ENCODE peak calls at places on chromosome 12, in eight cellular contexts. D is uterus, T is PC-9, X is mammary epithelial cell, Q is GM06990, W is cardiac muscle cell, O is IMR-90, M is heart right ventricle. C is an unnamed sample. For H3K36me3, the result is how much of the 10 kb centered on the place peaks cover.

GRCh38 chr12:25990495-25990894 is 32.0 kb downstream of the RASSF8 start:
- DNase-seq in W (no peak), T (no peak), M (no peak), X (no peak), Q (no peak), D (no peak), O (no peak), C (no peak)

GRCh38 chr12:40232602-40233001 is 7.8 kb downstream of the LRRK2 start:
- DNase-seq in X (no peak), Q (no peak), W (no peak), M (no peak), O (no peak), D (no peak), T (no peak), C (no peak)

GRCh38 chr12:25648460-25648859 is 95.4 kb upstream of the LMNTD1 start:
- DNase-seq in Q (no peak), M (peak), X (peak), T (peak), D (no peak), W (peak), O (peak), C (peak)

GRCh38 chr12:1047898-1048660 is 57.1 kb downstream of the ERC1 start:
- DNase-seq in D (no peak), M (peak), T (no peak), O (no peak), Q (no peak), W (no peak), X (peak), C (no peak)

GRCh38 chr12:87136330-87136976 is 880.3 kb upstream of the MGAT4C start:
- DNase-seq in O (peak), X (peak), T (no peak), M (no peak), Q (no peak), W (no peak), D (no peak), C (no peak)

GRCh38 chr12:31874961-31875608 is 84.1 kb upstream of the RESF1 start:
- DNase-seq in Q (peak), O (peak), M (peak), X (peak), D (peak), T (peak), W (no peak), C (no peak)

GRCh38 chr12:132776816-132777568 is 15.4 kb upstream of the ANKLE2 start:
- DNase-seq in T (no peak), M (peak), Q (no peak), W (no peak), X (no peak), D (peak), O (peak), C (no peak)

GRCh38 chr12:76820888-76821482 is 57.1 kb downstream of the ZDHHC17 start:
- DNase-seq in X (peak), W (peak), D (peak), T (peak), Q (no peak), O (peak), M (peak), C (peak)

GRCh38 chr12:80837342-80837978 is 100.3 kb downstream of the LIN7A start:
- DNase-seq in Q (no peak), W (peak), D (peak), T (peak), M (peak), X (peak), O (peak), C (peak)

GRCh38 chr12:47817272-47818006 is 2.3 kb downstream of the HDAC7 start:
- DNase-seq in X (no peak), M (no peak), T (no peak), O (no peak), W (no peak), Q (no peak), D (no peak), C (no peak)

GRCh38 chr12:6434205-6435180 is 10.3 kb upstream of the CD27 start:
- DNase-seq in T (no peak), M (no peak), O (no peak), Q (no peak), X (no peak), D (peak), W (no peak), C (no peak)

GRCh38 chr12:1592444-1593231 is 1.7 kb downstream of the FBXL14 start:
- DNase-seq in T (peak), W (peak), X (peak), Q (peak), M (peak), D (no peak), O (peak), C (no peak)

GRCh38 chr12:1279050-1279449 is 288.0 kb downstream of the ERC1 start:
- DNase-seq in W (peak), X (no peak), M (no peak), Q (no peak), O (no peak), D (no peak), T (no peak), C (no peak)

GRCh38 chr12:62873116-62873825 is 61.7 kb downstream of the PPM1H start:
- DNase-seq in W (no peak), O (no peak), T (no peak), Q (no peak), D (no peak), M (no peak), X (no peak), C (no peak)

GRCh38 chr12:61536525-61536924 is 723.7 kb upstream of the USP15 start:
- DNase-seq in W (no peak), X (no peak), T (no peak), M (no peak), D (no peak), O (no peak), Q (no peak), C (no peak)

GRCh38 chr12:116878567-116879508 is 2.4 kb downstream of the HRK start:
- DNase-seq in W (peak), T (peak), Q (no peak), O (no peak), X (peak), D (no peak), M (no peak), C (no peak)

GRCh38 chr12:95412826-95413311 is 61.1 kb upstream of the METAP2 start:
- DNase-seq in W (no peak), D (peak), X (peak), O (peak), M (no peak), Q (no peak), T (no peak), C (no peak)

GRCh38 chr12:188910-189621 is 24.9 kb downstream of the SLC6A12 start:
- DNase-seq in D (no peak), Q (peak), X (no peak), M (peak), T (peak), O (peak), W (peak), C (no peak)

GRCh38 chr12:106954462-106955376 is 988 bp upstream of the TMEM263 start:
- DNase-seq in O (peak), T (no peak), W (no peak), Q (peak), M (peak), D (peak), X (peak), C (no peak)

GRCh38 chr12:120540445-120540844 is 6.3 kb downstream of the RNF10 start:
- DNase-seq in O (peak), Q (no peak), D (no peak), X (peak), M (no peak), T (no peak), W (no peak), C (no peak)

GRCh38 chr12:46487567-46488131 is 115.1 kb upstream of the SLC38A2 start:
- DNase-seq in Q (no peak), W (no peak), D (no peak), O (no peak), M (no peak), X (no peak), T (no peak), C (no peak)

GRCh38 chr12:75437564-75437963 is 43.0 kb upstream of the GLIPR1 start:
- DNase-seq in O (peak), Q (no peak), T (no peak), M (no peak), X (peak), D (no peak), W (no peak), C (no peak)

GRCh38 chr12:50803230-50803629 is 39.3 kb downstream of the ATF1 start:
- DNase-seq in Q (no peak), T (no peak), O (no peak), W (no peak), M (no peak), X (no peak), D (no peak), C (no peak)

GRCh38 chr12:116922194-116922897 is 11.6 kb downstream of the FBXW8 start:
- DNase-seq in X (no peak), D (no peak), W (no peak), T (no peak), Q (peak), O (peak), M (no peak), C (no peak)

GRCh38 chr12:106647793-106648514 is 65.2 kb downstream of the RFX4 start:
- DNase-seq in W (no peak), O (no peak), X (no peak), Q (no peak), D (no peak), M (no peak), T (no peak), C (no peak)

GRCh38 chr12:87509233-87509820 is 519.9 kb downstream of the C12orf50 start:
- DNase-seq in T (no peak), M (no peak), X (peak), D (no peak), O (peak), W (no peak), Q (no peak), C (no peak)

GRCh38 chr12:24770851-24771250 is 178.1 kb downstream of the BCAT1 start:
- DNase-seq in T (no peak), M (no peak), D (no peak), X (no peak), W (no peak), O (peak), Q (no peak), C (no peak)

GRCh38 chr12:120012067-120012621 is 23.1 kb downstream of the BICDL1 start:
- DNase-seq in M (no peak), W (no peak), T (no peak), X (peak), O (peak), D (no peak), Q (peak), C (no peak)

GRCh38 chr12:25155031-25155576 is 39.9 kb downstream of the DNAI7 start:
- DNase-seq in D (no peak), T (no peak), O (peak), Q (peak), X (no peak), M (no peak), W (peak), C (no peak)

GRCh38 chr12:11731455-11731854 is 82.0 kb downstream of the ETV6 start:
- DNase-seq in M (no peak), O (peak), T (no peak), X (peak), D (no peak), W (no peak), Q (no peak), C (no peak)

GRCh38 chr12:78018939-78019338 is 188.2 kb downstream of the NAV3 start:
- DNase-seq in T (no peak), Q (no peak), M (no peak), W (no peak), D (no peak), X (no peak), O (peak), C (no peak)

GRCh38 chr12:75259170-75259569 is 49.5 kb upstream of the KCNC2 start:
- DNase-seq in D (no peak), T (no peak), M (no peak), W (no peak), O (no peak), Q (no peak), X (no peak), C (no peak)

GRCh38 chr12:82874935-82875334 is 188.2 kb downstream of the TMTC2 start:
- DNase-seq in M (no peak), W (no peak), D (no peak), Q (no peak), X (peak), O (peak), T (no peak), C (no peak)

GRCh38 chr12:113466770-113467153 is 4.9 kb downstream of the LHX5 start:
- DNase-seq in T (no peak), Q (no peak), X (no peak), D (no peak), W (no peak), O (no peak), M (no peak), C (no peak)

GRCh38 chr12:14367097-14367661 is 1.7 kb downstream of the ATF7IP start:
- DNase-seq in D (no peak), W (peak), X (peak), Q (peak), T (no peak), M (no peak), O (peak), C (no peak)

GRCh38 chr12:132161046-132161781 is 17.0 kb downstream of the NOC4L start:
- DNase-seq in T (no peak), D (no peak), X (no peak), Q (peak), O (peak), M (no peak), W (no peak), C (no peak)

GRCh38 chr12:124715121-124715990 is 147.9 kb upstream of the NCOR2 start:
- DNase-seq in M (no peak), Q (no peak), D (no peak), T (peak), X (no peak), W (no peak), O (peak), C (no peak)
- H3K36me3 ChIP-seq in M (under half), Q (under half), D (under half), T (under half), X (under half), W (under half), O (under half), C (under half)

GRCh38 chr12:53539526-53539925 is 32.2 kb upstream of the NPFF start:
- DNase-seq in W (no peak), O (no peak), T (no peak), Q (no peak), M (no peak), X (no peak), D (no peak), C (no peak)
- H3K36me3 ChIP-seq in W (under half), O (under half), T (under half), Q (under half), M (under half), X (under half), D (under half), C (under half)

DNA sequence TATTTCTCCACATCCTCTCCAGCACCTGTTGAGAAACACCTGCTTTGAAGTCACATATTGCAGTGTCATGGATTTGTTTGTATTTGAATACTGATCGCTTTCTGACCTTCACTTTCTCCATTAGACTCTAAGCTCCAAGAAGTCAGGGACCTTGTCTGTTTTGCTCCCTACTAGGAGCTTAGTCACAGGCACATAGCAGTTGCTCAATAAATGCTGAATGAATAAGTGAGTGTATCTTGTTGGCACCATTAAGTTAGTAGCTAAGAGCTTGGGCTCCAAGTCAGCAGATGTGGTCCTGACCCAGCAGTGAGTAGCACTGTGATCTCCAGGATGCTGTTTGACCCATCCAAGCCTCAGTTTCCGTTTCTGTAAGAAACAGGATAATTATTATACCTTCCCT is 10.1 kb downstream of the MVK start:
- DNase-seq in W (no peak), X (no peak), M (no peak), D (no peak), Q (no peak), T (no peak), O (peak), C (no peak)
- H3K36me3 ChIP-seq in W (under half), X (under half), M (under half), D (under half), Q (under half), T (under half), O (under half), C (under half)

DNA sequence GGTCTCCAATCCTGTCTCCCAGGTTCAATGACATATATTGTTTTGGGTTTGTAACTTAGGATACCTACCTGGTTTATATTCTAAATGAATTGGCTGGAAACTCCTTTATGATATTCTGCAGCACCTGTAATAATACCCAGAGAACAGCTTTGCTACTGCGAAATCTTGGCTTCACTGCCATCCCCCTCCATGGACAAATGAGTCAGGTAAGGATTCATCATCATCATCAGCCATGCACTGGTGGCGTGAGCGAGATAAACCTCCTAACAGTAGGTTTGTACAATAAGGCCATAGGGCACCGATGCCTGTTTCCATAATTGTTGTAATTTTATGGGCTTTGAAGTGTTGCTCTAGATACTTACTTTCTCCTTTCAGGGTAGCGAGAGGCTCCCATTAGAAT is 10.7 kb downstream of the DDX47 start:
- DNase-seq in X (peak), D (no peak), Q (no peak), M (no peak), T (no peak), O (no peak), W (no peak), C (no peak)
- H3K36me3 ChIP-seq in X (half or more), D (under half), Q (under half), M (under half), T (half or more), O (under half), W (half or more), C (under half)

DNA sequence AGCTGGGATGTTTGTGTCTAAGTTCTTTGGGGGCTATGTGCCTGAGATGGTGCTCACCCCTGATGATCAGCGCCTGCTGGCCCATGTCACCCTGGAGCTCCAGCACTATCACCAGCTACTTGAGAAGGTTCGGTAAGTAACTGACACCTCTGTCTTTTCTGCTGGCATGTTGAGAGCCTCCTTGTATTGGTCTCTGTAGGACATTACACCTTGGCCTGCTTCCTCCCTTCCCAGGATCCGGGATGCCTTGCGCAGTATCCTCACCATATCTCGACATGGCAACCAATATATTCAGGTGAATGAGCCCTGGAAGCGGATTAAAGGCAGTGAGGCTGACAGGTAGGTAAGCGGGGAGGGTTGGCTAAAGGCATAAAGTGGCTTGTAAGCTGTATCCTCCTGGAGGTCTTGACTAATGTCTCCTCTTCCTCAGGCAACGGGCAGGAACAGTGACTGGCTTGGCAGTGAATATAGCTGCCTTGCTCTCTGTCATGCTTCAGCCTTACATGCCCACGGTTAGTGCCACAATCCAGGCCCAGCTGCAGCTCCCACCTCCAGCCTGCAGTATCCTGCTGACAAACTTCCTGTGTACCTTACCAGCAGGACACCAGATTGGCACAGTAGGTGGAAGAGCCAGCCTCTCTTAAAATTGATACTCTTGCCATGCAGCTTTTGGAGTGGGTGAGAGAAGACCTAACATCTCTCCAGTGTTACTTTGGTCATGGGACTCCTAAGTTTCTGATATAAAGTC is 5.4 kb downstream of the DDIT3 start:
- DNase-seq in D (no peak), O (no peak), W (no peak), Q (no peak), M (no peak), T (no peak), X (no peak), C (no peak)
- H3K36me3 ChIP-seq in D (under half), O (half or more), W (half or more), Q (under half), M (under half), T (half or more), X (half or more), C (under half)

GRCh38 chr12:112191840-112192321 is 66.5 kb downstream of the TRAFD1 start:
- DNase-seq in T (no peak), O (peak), D (no peak), W (no peak), Q (no peak), M (no peak), X (peak), C (no peak)

GRCh38 chr12:112194601-112195247 is 69.4 kb downstream of the TRAFD1 start:
- DNase-seq in M (no peak), X (no peak), Q (no peak), W (no peak), D (no peak), O (no peak), T (no peak), C (no peak)

GRCh38 chr12:112191201-112191600 is 65.8 kb downstream of the TRAFD1 start:
- DNase-seq in M (no peak), T (no peak), Q (no peak), W (no peak), O (no peak), D (no peak), X (no peak), C (no peak)

GRCh38 chr12:112190626-112191025 is 65.3 kb downstream of the TRAFD1 start:
- DNase-seq in X (peak), D (no peak), Q (no peak), M (no peak), W (no peak), O (no peak), T (peak), C (no peak)

DNA sequence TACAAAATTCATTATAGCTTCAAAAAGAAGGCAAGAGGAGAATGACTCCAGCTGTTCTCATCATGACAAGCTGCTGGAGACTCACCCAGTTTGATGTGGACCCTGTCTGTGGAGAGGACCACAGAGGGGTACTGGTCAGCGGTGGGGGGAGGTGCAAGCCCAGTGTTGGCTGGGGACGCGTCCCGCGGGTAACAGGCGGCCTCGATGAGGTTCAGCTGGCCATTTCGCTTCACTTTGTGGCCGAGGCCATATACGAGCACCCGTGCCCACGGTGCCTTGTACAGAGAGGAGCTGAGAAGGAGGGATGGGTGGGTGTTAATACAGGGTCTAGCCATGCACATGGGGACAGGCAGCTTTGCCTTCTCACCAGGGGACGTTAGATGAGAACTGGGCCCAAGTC is 67.1 kb downstream of the TRAFD1 start:
- DNase-seq in T (no peak), X (no peak), Q (no peak), O (no peak), D (no peak), M (no peak), W (no peak), C (no peak)
- H3K36me3 ChIP-seq in T (under half), X (under half), Q (under half), O (under half), D (under half), M (under half), W (half or more), C (under half)

GRCh38 chr12:121826318-121826954 is 22.6 kb downstream of the SETD1B start:
- DNase-seq in Q (no peak), T (no peak), X (no peak), D (no peak), W (no peak), O (no peak), M (no peak), C (no peak)
- H3K36me3 ChIP-seq in Q (under half), T (under half), X (under half), D (under half), W (under half), O (half or more), M (under half), C (under half)